ENCODE peak calls at places on chromosomes 11 and 22, in eight cellular contexts. One of them, this sample, is unnamed.

GRCh38 chr11:121451178-121451981 is 734 bp upstream of the SORL1 start:
- DNase-seq in cardiac muscle cell: no peak
- DNase-seq in GM12865: peak
- DNase-seq in colonic mucosa: peak
- DNase-seq in HFFc6: no peak
- DNase-seq in fibroblast of the aortic adventitia: no peak
- DNase-seq in progenitor cell of endocrine pancreas: no peak
- DNase-seq in AG09309: no peak
- DNase-seq in this sample: no peak

GRCh38 chr22:31897842-31898241 is 46.5 kb upstream of the YWHAH start:
- DNase-seq in HFFc6: no peak
- DNase-seq in colonic mucosa: no peak
- DNase-seq in fibroblast of the aortic adventitia: peak
- DNase-seq in progenitor cell of endocrine pancreas: no peak
- DNase-seq in AG09309: no peak
- DNase-seq in cardiac muscle cell: no peak
- DNase-seq in GM12865: no peak
- DNase-seq in this sample: no peak

GRCh38 chr11:71153005-71153395 is 99.4 kb downstream of the SHANK2 start:
- DNase-seq in fibroblast of the aortic adventitia: peak
- DNase-seq in AG09309: no peak
- DNase-seq in cardiac muscle cell: peak
- DNase-seq in HFFc6: no peak
- DNase-seq in GM12865: no peak
- DNase-seq in colonic mucosa: peak
- DNase-seq in progenitor cell of endocrine pancreas: no peak
- DNase-seq in this sample: no peak

GRCh38 chr11:8937659-8938058 is 4.9 kb upstream of the C11orf16 start:
- DNase-seq in colonic mucosa: no peak
- DNase-seq in cardiac muscle cell: no peak
- DNase-seq in GM12865: no peak
- DNase-seq in HFFc6: no peak
- DNase-seq in progenitor cell of endocrine pancreas: no peak
- DNase-seq in AG09309: no peak
- DNase-seq in fibroblast of the aortic adventitia: no peak
- DNase-seq in this sample: no peak

GRCh38 chr11:133794205-133794604 is 51.1 kb downstream of the SPATA19 start:
- DNase-seq in HFFc6: no peak
- DNase-seq in progenitor cell of endocrine pancreas: no peak
- DNase-seq in cardiac muscle cell: no peak
- DNase-seq in colonic mucosa: no peak
- DNase-seq in AG09309: no peak
- DNase-seq in GM12865: no peak
- DNase-seq in fibroblast of the aortic adventitia: no peak
- DNase-seq in this sample: no peak

GRCh38 chr22:19604711-19605268 is 80.6 kb upstream of the CLDN5 start:
- DNase-seq in progenitor cell of endocrine pancreas: no peak
- DNase-seq in colonic mucosa: no peak
- DNase-seq in AG09309: no peak
- DNase-seq in HFFc6: no peak
- DNase-seq in GM12865: no peak
- DNase-seq in fibroblast of the aortic adventitia: no peak
- DNase-seq in cardiac muscle cell: no peak
- DNase-seq in this sample: no peak

GRCh38 chr11:29012507-29012906 is 904.3 kb downstream of the METTL15 start:
- DNase-seq in cardiac muscle cell: no peak
- DNase-seq in AG09309: no peak
- DNase-seq in fibroblast of the aortic adventitia: no peak
- DNase-seq in HFFc6: no peak
- DNase-seq in progenitor cell of endocrine pancreas: no peak
- DNase-seq in GM12865: no peak
- DNase-seq in colonic mucosa: no peak
- DNase-seq in this sample: no peak

GRCh38 chr11:44178381-44178780 is 82.9 kb downstream of the EXT2 start:
- DNase-seq in colonic mucosa: no peak
- DNase-seq in HFFc6: peak
- DNase-seq in cardiac muscle cell: peak
- DNase-seq in GM12865: no peak
- DNase-seq in progenitor cell of endocrine pancreas: no peak
- DNase-seq in fibroblast of the aortic adventitia: peak
- DNase-seq in AG09309: peak
- DNase-seq in this sample: no peak

DNA sequence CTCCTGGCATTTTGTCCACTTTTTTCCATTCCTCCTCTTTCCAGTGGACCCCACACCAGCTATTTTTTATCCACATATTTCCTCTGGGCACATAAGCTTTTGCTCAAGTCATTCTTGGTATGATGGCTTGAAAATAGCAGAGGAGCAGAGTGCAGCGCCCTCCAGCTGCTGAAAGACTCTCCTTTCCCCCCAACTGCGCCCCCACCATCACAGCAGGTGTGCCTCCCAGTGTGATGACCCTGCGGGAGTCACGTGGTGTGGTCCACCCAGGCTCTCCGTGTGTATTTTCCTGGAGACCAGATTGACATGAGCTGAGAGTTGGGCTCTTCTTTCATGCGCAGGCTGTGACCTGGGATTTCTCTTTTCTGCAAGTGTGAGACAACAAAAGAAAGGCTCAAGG is 1241.6 kb downstream of the TBC1D22A start:
- DNase-seq in AG09309: no peak
- DNase-seq in GM12865: no peak
- DNase-seq in progenitor cell of endocrine pancreas: no peak
- DNase-seq in cardiac muscle cell: no peak
- DNase-seq in fibroblast of the aortic adventitia: no peak
- DNase-seq in colonic mucosa: no peak
- DNase-seq in HFFc6: no peak
- DNase-seq in this sample: no peak
- TF ChIP-seq CTCF in AG09309: no peak
- TF ChIP-seq CTCF in GM12865: no peak
- TF ChIP-seq CTCF in progenitor cell of endocrine pancreas: no peak
- TF ChIP-seq CTCF in cardiac muscle cell: no peak
- TF ChIP-seq CTCF in fibroblast of the aortic adventitia: no peak
- TF ChIP-seq CTCF in colonic mucosa: no peak
- TF ChIP-seq CTCF in HFFc6: no peak
- TF ChIP-seq CTCF in this sample: no peak

DNA sequence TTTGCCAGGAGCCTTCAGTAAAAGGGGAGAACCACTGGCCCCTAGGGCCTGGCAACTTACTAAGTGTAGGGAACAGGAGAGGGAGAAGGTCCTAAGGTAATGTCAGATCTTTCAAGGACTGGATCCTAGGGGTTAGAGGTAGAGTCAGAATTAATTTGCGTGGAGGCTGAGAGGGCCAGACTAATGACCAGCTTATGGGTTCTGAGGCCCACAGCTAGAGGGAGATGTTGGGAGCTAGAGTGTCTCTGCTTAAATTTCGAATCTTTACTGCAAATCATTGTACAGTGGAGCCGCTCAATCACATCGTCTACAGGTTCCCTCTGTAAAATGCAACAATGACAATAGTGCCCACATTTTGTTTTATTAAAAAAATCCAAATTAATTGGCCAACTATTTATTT is 31.4 kb downstream of the CLMP start:
- DNase-seq in fibroblast of the aortic adventitia: no peak
- DNase-seq in HFFc6: no peak
- DNase-seq in progenitor cell of endocrine pancreas: no peak
- DNase-seq in cardiac muscle cell: no peak
- DNase-seq in GM12865: no peak
- DNase-seq in AG09309: no peak
- DNase-seq in colonic mucosa: no peak
- DNase-seq in this sample: no peak
- TF ChIP-seq CTCF in fibroblast of the aortic adventitia: peak
- TF ChIP-seq CTCF in HFFc6: peak
- TF ChIP-seq CTCF in progenitor cell of endocrine pancreas: no peak
- TF ChIP-seq CTCF in cardiac muscle cell: peak
- TF ChIP-seq CTCF in GM12865: no peak
- TF ChIP-seq CTCF in AG09309: peak
- TF ChIP-seq CTCF in colonic mucosa: no peak
- TF ChIP-seq CTCF in this sample: no peak

DNA sequence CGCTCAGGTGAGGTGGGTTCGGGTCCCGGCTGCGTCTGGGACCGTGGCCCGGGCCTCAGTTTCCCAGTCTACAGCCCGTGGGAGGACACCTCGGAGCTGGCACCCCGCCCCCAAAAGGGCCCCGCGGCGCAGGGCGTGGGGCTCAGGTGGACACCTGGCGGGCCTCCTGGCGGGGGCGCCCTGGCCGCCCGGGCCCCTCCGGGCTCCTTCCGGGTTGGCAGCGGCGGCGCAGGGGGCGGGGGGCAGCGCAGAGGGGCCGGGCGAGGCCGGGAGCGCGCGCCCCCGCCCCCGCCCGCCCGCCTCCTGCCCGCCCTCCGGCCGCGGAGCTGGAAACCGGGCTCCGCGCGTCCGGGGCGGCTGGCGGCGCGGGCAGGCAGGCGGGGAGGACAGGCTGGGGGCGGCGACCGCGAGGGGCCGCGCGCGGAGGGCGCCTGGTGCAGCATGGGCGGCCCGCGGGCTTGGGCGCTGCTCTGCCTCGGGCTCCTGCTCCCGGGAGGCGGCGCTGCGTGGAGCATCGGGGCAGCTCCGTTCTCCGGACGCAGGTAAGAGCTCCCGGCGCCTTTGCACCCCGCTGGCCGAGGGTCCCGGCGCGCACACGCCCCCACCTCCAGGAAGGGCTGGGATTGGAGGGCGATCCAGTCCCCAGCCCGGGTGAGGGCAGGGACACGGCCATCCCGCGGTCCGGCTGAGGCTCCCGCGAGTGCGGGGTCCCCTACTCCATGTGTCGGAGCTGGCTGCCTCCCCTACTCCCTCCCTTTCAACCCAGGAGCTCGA is at the start of gene EMID1:
- DNase-seq in cardiac muscle cell: peak
- DNase-seq in HFFc6: no peak
- DNase-seq in AG09309: no peak
- DNase-seq in colonic mucosa: no peak
- DNase-seq in GM12865: peak
- DNase-seq in progenitor cell of endocrine pancreas: peak
- DNase-seq in fibroblast of the aortic adventitia: no peak
- DNase-seq in this sample: peak
- TF ChIP-seq CTCF in cardiac muscle cell: no peak
- TF ChIP-seq CTCF in HFFc6: no peak
- TF ChIP-seq CTCF in AG09309: peak
- TF ChIP-seq CTCF in colonic mucosa: no peak
- TF ChIP-seq CTCF in GM12865: peak
- TF ChIP-seq CTCF in progenitor cell of endocrine pancreas: peak
- TF ChIP-seq CTCF in fibroblast of the aortic adventitia: peak
- TF ChIP-seq CTCF in this sample: peak

GRCh38 chr11:1092145-1092670 is 17.5 kb downstream of the MUC2 start:
- DNase-seq in cardiac muscle cell: no peak
- DNase-seq in colonic mucosa: no peak
- DNase-seq in fibroblast of the aortic adventitia: no peak
- DNase-seq in AG09309: no peak
- DNase-seq in GM12865: no peak
- DNase-seq in progenitor cell of endocrine pancreas: no peak
- DNase-seq in HFFc6: no peak
- DNase-seq in this sample: no peak
- TF ChIP-seq CTCF in cardiac muscle cell: no peak
- TF ChIP-seq CTCF in colonic mucosa: no peak
- TF ChIP-seq CTCF in fibroblast of the aortic adventitia: no peak
- TF ChIP-seq CTCF in AG09309: no peak
- TF ChIP-seq CTCF in GM12865: no peak
- TF ChIP-seq CTCF in progenitor cell of endocrine pancreas: no peak
- TF ChIP-seq CTCF in HFFc6: no peak
- TF ChIP-seq CTCF in this sample: no peak

This sample was measured in GM13976.